ENCODE peak calls at places on chromosomes 1 and 21, in six cellular contexts. Z is HuH-7; P is fibroblast of lung; U is stimulated activated CD8-positive, alpha-beta memory T cell treated with anti-CD3 and anti-CD28 coated beads, Interleukin-7, amount 100 ng/mL, for 1 hour; S is GM20000; R is fibroblast of mammary gland. L is an unnamed sample.

GRCh38 chr1:230195199-230195598 is 128.2 kb downstream of the GALNT2 start:
- DNase-seq in U (no peak), P (no peak), Z (no peak), S (no peak), R (no peak), L (no peak)

GRCh38 chr1:177451191-177451590 is 280.4 kb downstream of the BRINP2 start:
- DNase-seq in U (no peak), P (peak), Z (peak), S (no peak), R (no peak), L (no peak)

GRCh38 chr1:160768295-160768657 is 27.7 kb upstream of the LY9 start:
- DNase-seq in S (peak), R (no peak), P (no peak), U (peak), Z (peak), L (peak)

GRCh38 chr1:22592919-22593790 is 29.9 kb downstream of the EPHA8 start:
- DNase-seq in P (no peak), U (no peak), R (no peak), S (no peak), Z (no peak), L (no peak)

GRCh38 chr1:46137901-46138300 is 5.5 kb upstream of the PIK3R3 start:
- DNase-seq in S (no peak), R (peak), Z (no peak), P (peak), U (no peak), L (no peak)

GRCh38 chr1:47650205-47650604 is 212.4 kb downstream of the FOXD2 start:
- DNase-seq in Z (no peak), S (no peak), U (no peak), P (peak), R (peak), L (no peak)

GRCh38 chr21:23951251-23951650 is 1656.0 kb downstream of the MRPL39 start:
- DNase-seq in R (peak), S (no peak), P (peak), U (no peak), Z (no peak), L (no peak)

GRCh38 chr1:226601456-226601855 is 52.9 kb downstream of the STUM start:
- DNase-seq in Z (no peak), P (no peak), S (no peak), U (no peak), R (no peak), L (no peak)

GRCh38 chr21:32457360-32457840 is 44.9 kb downstream of the EVA1C start:
- DNase-seq in P (no peak), S (no peak), Z (peak), R (peak), U (no peak), L (no peak)

GRCh38 chr1:68725353-68725752 is 228.5 kb upstream of the DEPDC1 start:
- DNase-seq in R (no peak), P (peak), S (no peak), U (no peak), Z (no peak), L (no peak)

GRCh38 chr1:4650486-4650885 is 3.9 kb upstream of the AJAP1 start:
- DNase-seq in R (peak), U (no peak), P (peak), S (no peak), Z (no peak), L (no peak)

L was measured in GM12865.